ENCODE peak calls at places on chromosomes 13 and 19, in six cellular contexts. Y, H, U, Q, K and P are unnamed samples.

GRCh38 chr19:347946-348861 is 3.6 kb upstream of the MIER2 start:
- DNase-seq in Y (no peak), H (no peak), U (no peak), Q (no peak), K (no peak), P (no peak)

GRCh38 chr19:40907968-40908735 is 26.1 kb upstream of the CYP2A7 start:
- DNase-seq in Y (peak; percentile 75), H (peak; percentile 33), U (peak; percentile 60), Q (peak; percentile 59), K (peak; percentile 37), P (no peak)

GRCh38 chr13:110700186-110700585 is 5.7 kb downstream of the CARS2 start:
- DNase-seq in Y (no peak), H (no peak), U (no peak), Q (no peak), K (no peak), P (no peak)

GRCh38 chr13:49625392-49626137 is 2.7 kb upstream of the ARL11 start:
- DNase-seq in Y (no peak), H (peak; percentile 69), U (no peak), Q (no peak), K (no peak), P (no peak)

GRCh38 chr13:41370736-41371135 is 59.7 kb downstream of the NAA16 start:
- DNase-seq in Y (no peak), H (no peak), U (no peak), Q (no peak), K (no peak), P (no peak)

GRCh38 chr19:44640518-44640917 is 3.2 kb upstream of the PVR start:
- DNase-seq in Y (no peak), H (no peak), U (no peak), Q (no peak), K (no peak), P (peak; percentile 58)

GRCh38 chr19:39333507-39333906 is 2.3 kb downstream of the GMFG start:
- DNase-seq in Y (no peak), H (no peak), U (no peak), Q (no peak), K (no peak), P (no peak)

GRCh38 chr13:90683711-90684131 is 663.8 kb upstream of the MIR17HG start:
- DNase-seq in Y (no peak), H (no peak), U (no peak), Q (no peak), K (no peak), P (no peak)

GRCh38 chr19:16615788-16616187 is 12.2 kb downstream of the MED26 start:
- DNase-seq in Y (no peak), H (no peak), U (no peak), Q (no peak), K (no peak), P (no peak)

GRCh38 chr19:41352609-41353465 is 885 bp downstream of the TGFB1 start:
- DNase-seq in Y (peak; percentile 83), H (peak; percentile 66), U (peak; percentile 83), Q (peak; percentile 72), K (peak; percentile 74), P (no peak)

GRCh38 chr13:104408733-104409132 is 1342.5 kb upstream of the SLC10A2 start:
- DNase-seq in Y (no peak), H (no peak), U (no peak), Q (no peak), K (no peak), P (no peak)

GRCh38 chr13:109699628-109700071 is 86.7 kb downstream of the IRS2 start:
- DNase-seq in Y (no peak), H (no peak), U (no peak), Q (no peak), K (no peak), P (no peak)

GRCh38 chr19:4671182-4671851 is 1.2 kb upstream of the MYDGF start:
- DNase-seq in Y (no peak), H (no peak), U (no peak), Q (no peak), K (no peak), P (no peak)

GRCh38 chr13:43272866-43273265 is 249.5 kb downstream of the DNAJC15 start:
- DNase-seq in Y (no peak), H (no peak), U (no peak), Q (no peak), K (no peak), P (no peak)

GRCh38 chr13:80309926-80310325 is 31.0 kb downstream of the SPRY2 start:
- DNase-seq in Y (no peak), H (no peak), U (no peak), Q (no peak), K (no peak), P (no peak)

GRCh38 chr19:40305403-40305802 is 20.3 kb upstream of the AKT2 start:
- DNase-seq in Y (peak; percentile 88), H (peak; percentile 75), U (peak; percentile 81), Q (peak; percentile 63), K (peak; percentile 68), P (peak; percentile 69)

GRCh38 chr13:98325724-98326123 is 148.7 kb upstream of the RNF113B start:
- DNase-seq in Y (no peak), H (no peak), U (no peak), Q (no peak), K (no peak), P (no peak)

GRCh38 chr19:492091-492531 is 4.2 kb upstream of the MADCAM1 start:
- DNase-seq in Y (peak; percentile 49), H (peak; percentile 54), U (no peak), Q (no peak), K (no peak), P (no peak)

GRCh38 chr19:28905996-28906395 is 307.0 kb downstream of the UQCRFS1 start:
- DNase-seq in Y (no peak), H (no peak), U (no peak), Q (no peak), K (no peak), P (no peak)

GRCh38 chr13:48573213-48573612 is 40.3 kb upstream of the RCBTB2 start:
- DNase-seq in Y (no peak), H (no peak), U (no peak), Q (no peak), K (no peak), P (no peak)

GRCh38 chr19:56091066-56091490 is 30.0 kb downstream of the ZNF787 start:
- DNase-seq in Y (no peak), H (no peak), U (no peak), Q (no peak), K (no peak), P (no peak)

GRCh38 chr13:62176051-62176450 is 760.4 kb upstream of the PCDH20 start:
- DNase-seq in Y (no peak), H (no peak), U (no peak), Q (no peak), K (no peak), P (no peak)

GRCh38 chr19:5170329-5170745 is 170.3 kb downstream of the PTPRS start:
- DNase-seq in Y (peak; percentile 66), H (peak; percentile 59), U (peak; percentile 76), Q (peak; percentile 27), K (peak; percentile 51), P (no peak)

GRCh38 chr19:56162258-56162657 is 13.6 kb upstream of the GALP start:
- DNase-seq in Y (no peak), H (no peak), U (peak; percentile 10), Q (no peak), K (no peak), P (no peak)

GRCh38 chr13:38223093-38223492 is 126.6 kb upstream of the UFM1 start:
- DNase-seq in Y (no peak), H (no peak), U (no peak), Q (no peak), K (no peak), P (no peak)

GRCh38 chr19:54738715-54739114 is 402 bp downstream of the KIR2DL3 start:
- DNase-seq in Y (no peak), H (no peak), U (no peak), Q (no peak), K (no peak), P (no peak)

GRCh38 chr19:14118165-14119051 is 846 bp upstream of the PRKACA start:
- DNase-seq in Y (peak; percentile 56), H (peak; percentile 60), U (peak; percentile 35), Q (peak; percentile 62), K (no peak), P (peak; percentile 65)

GRCh38 chr19:48715276-48715675 is 4.2 kb downstream of the MAMSTR start:
- DNase-seq in Y (no peak), H (peak; percentile 63), U (no peak), Q (no peak), K (no peak), P (no peak)

GRCh38 chr19:35729763-35730162 is 12.0 kb downstream of the KMT2B start:
- DNase-seq in Y (no peak), H (no peak), U (no peak), Q (no peak), K (no peak), P (no peak)